ENCODE peak calls at places on chromosomes 2 and 18, in ten cellular contexts. O is neural crest cell; K is CD8-positive, alpha-beta T cell; V is glutamatergic neuron; Z is keratinocyte; G is RWPE1; J is right lobe of liver; Y is endothelial cell; U is HFFc6; N is HL-60. C is an unnamed sample.

GRCh38 chr2:222825031-222825430 is 35.8 kb upstream of the ACSL3 start:
- DNase-seq in O (no peak), K (no peak), V (no peak), Z (no peak), G (no peak), J (no peak), Y (no peak), U (no peak), N (no peak), C (no peak)

GRCh38 chr2:122523143-122523542 is 767.7 kb downstream of the TSN start:
- DNase-seq in O (no peak), K (no peak), V (no peak), Z (no peak), G (no peak), J (no peak), Y (no peak), U (no peak), N (no peak), C (peak; percentile 39)

GRCh38 chr2:157940024-157940423 is 63.9 kb upstream of the ACVR1 start:
- DNase-seq in O (no peak), K (no peak), V (no peak), Z (no peak), G (no peak), J (no peak), Y (no peak), U (no peak), N (no peak), C (no peak)

GRCh38 chr2:88658890-88659881 is 31.9 kb upstream of the EIF2AK3 start:
- DNase-seq in O (no peak), K (no peak), V (peak; percentile 49), Z (peak; percentile 55), G (peak; percentile 64), J (no peak), Y (peak; percentile 18), U (peak; percentile 65), N (no peak), C (peak; percentile 41)

GRCh38 chr2:170571612-170572011 is 143.5 kb upstream of the SP5 start:
- DNase-seq in O (no peak), K (no peak), V (no peak), Z (no peak), G (no peak), J (no peak), Y (no peak), U (no peak), N (no peak), C (no peak)

GRCh38 chr2:128234613-128235012 is 84.1 kb downstream of the HS6ST1 start:
- DNase-seq in O (no peak), K (no peak), V (peak; percentile 44), Z (no peak), G (no peak), J (no peak), Y (no peak), U (no peak), N (no peak), C (no peak)

GRCh38 chr2:216495656-216496055 is 3.0 kb upstream of the RPL37A start:
- DNase-seq in O (no peak), K (no peak), V (no peak), Z (no peak), G (no peak), J (no peak), Y (no peak), U (peak; percentile 43), N (no peak), C (no peak)

GRCh38 chr2:44928660-44929471 is 12.6 kb upstream of the SIX3 start:
- DNase-seq in O (no peak), K (no peak), V (peak; percentile 28), Z (no peak), G (no peak), J (no peak), Y (no peak), U (no peak), N (no peak), C (peak; percentile 57)

GRCh38 chr18:57802166-57802868 is 798 bp downstream of the ATP8B1 start:
- DNase-seq in O (no peak), K (no peak), V (peak; percentile 37), Z (no peak), G (no peak), J (no peak), Y (peak; percentile 32), U (no peak), N (no peak), C (peak; percentile 49)

GRCh38 chr2:29634918-29635317 is 286.5 kb downstream of the ALK start:
- DNase-seq in O (no peak), K (no peak), V (no peak), Z (no peak), G (no peak), J (no peak), Y (no peak), U (no peak), N (no peak), C (no peak)

GRCh38 chr2:25817630-25818029 is 60.7 kb downstream of the ASXL2 start:
- DNase-seq in O (no peak), K (no peak), V (no peak), Z (no peak), G (no peak), J (no peak), Y (no peak), U (no peak), N (no peak), C (no peak)

GRCh38 chr2:71460056-71460455 is 6.7 kb downstream of the DYSF start:
- DNase-seq in O (no peak), K (no peak), V (no peak), Z (no peak), G (no peak), J (no peak), Y (no peak), U (no peak), N (no peak), C (no peak)

GRCh38 chr18:11899063-11899462 is 9.1 kb downstream of the MPPE1 start:
- DNase-seq in O (no peak), K (no peak), V (no peak), Z (no peak), G (no peak), J (no peak), Y (no peak), U (no peak), N (peak; percentile 60), C (no peak)

GRCh38 chr2:203759692-203760365 is 53.4 kb downstream of the CD28 start:
- DNase-seq in O (no peak), K (no peak), V (no peak), Z (peak; percentile 67), G (no peak), J (no peak), Y (no peak), U (peak; percentile 96), N (no peak), C (no peak)

GRCh38 chr2:96136123-96136720 is 2.1 kb downstream of the ASTL start:
- DNase-seq in O (no peak), K (no peak), V (no peak), Z (no peak), G (no peak), J (no peak), Y (no peak), U (no peak), N (no peak), C (no peak)

GRCh38 chr2:198659471-198659870 is 798.3 kb downstream of the SATB2 start:
- DNase-seq in O (no peak), K (no peak), V (no peak), Z (no peak), G (no peak), J (no peak), Y (no peak), U (no peak), N (no peak), C (no peak)

GRCh38 chr18:36212301-36212977 is 25.1 kb downstream of the MOCOS start:
- DNase-seq in O (no peak), K (no peak), V (no peak), Z (no peak), G (no peak), J (peak; percentile 39), Y (no peak), U (no peak), N (no peak), C (no peak)

GRCh38 chr2:179460530-179460929 is 195.9 kb upstream of the SESTD1 start:
- DNase-seq in O (no peak), K (no peak), V (no peak), Z (peak; percentile 44), G (peak; percentile 78), J (no peak), Y (no peak), U (peak; percentile 94), N (no peak), C (no peak)

GRCh38 chr2:75089471-75089870 is 109.8 kb downstream of the TACR1 start:
- DNase-seq in O (no peak), K (no peak), V (no peak), Z (no peak), G (no peak), J (no peak), Y (no peak), U (no peak), N (no peak), C (no peak)

GRCh38 chr18:43422483-43422882 is 145.2 kb upstream of the SYT4 start:
- DNase-seq in O (no peak), K (no peak), V (peak; percentile 35), Z (no peak), G (no peak), J (no peak), Y (no peak), U (no peak), N (no peak), C (peak; percentile 39)
- TF ChIP-seq CTCF in O (peak; percentile 47), K (no peak), V (peak; percentile 20), Z (no peak), G (no peak), J (no peak), Y (no peak), U (no peak), N (no peak), C (peak; percentile 53)

GRCh38 chr2:149715005-149715592 is 127.5 kb upstream of the MMADHC start:
- DNase-seq in O (no peak), K (no peak), V (no peak), Z (no peak), G (peak; percentile 19), J (no peak), Y (peak; percentile 24), U (peak; percentile 53), N (no peak), C (peak; percentile 66)
- TF ChIP-seq CTCF in O (peak; percentile 67), K (no peak), V (peak; percentile 68), Z (peak; percentile 73), G (peak; percentile 36), J (peak; percentile 46), Y (peak; percentile 67), U (peak; percentile 81), N (no peak), C (peak; percentile 73)

DNA sequence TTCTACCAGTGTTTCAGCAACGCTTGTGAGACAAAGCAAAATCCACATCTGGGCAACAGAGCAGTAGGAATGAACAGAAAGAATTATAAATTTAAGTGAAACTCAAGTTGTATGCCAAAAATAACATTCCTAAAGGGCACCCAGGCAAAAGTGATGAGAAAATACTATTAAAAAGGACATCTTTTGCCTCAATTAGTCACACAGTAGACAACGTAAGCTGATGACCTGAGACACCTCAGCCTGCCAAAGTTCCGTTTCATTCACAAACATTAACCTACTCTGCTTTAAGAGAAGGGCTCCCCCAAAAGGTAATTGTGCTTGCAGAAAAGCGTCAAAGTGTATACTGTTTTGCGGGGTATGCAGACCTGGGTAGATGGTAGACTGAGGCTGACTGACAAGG is 7.2 kb downstream of the HDLBP start:
- DNase-seq in O (no peak), K (no peak), V (no peak), Z (no peak), G (no peak), J (no peak), Y (no peak), U (no peak), N (no peak), C (no peak)
- TF ChIP-seq CTCF in O (no peak), K (no peak), V (no peak), Z (no peak), G (no peak), J (no peak), Y (no peak), U (no peak), N (no peak), C (no peak)

GRCh38 chr2:43192039-43192438 is 34.4 kb downstream of the ZFP36L2 start:
- DNase-seq in O (no peak), K (no peak), V (no peak), Z (no peak), G (no peak), J (no peak), Y (no peak), U (no peak), N (peak; percentile 30), C (peak; percentile 70)
- TF ChIP-seq CTCF in O (peak; percentile 44), K (peak; percentile 32), V (no peak), Z (no peak), G (no peak), J (no peak), Y (no peak), U (peak; percentile 54), N (no peak), C (peak; percentile 66)

C was measured in H9.